ENCODE peak calls at places on chromosomes 16 and 17, in seven cellular contexts. O is NCI-H1436; T is stimulated activated CD4-positive, alpha-beta T cell treated with anti-CD3 and anti-CD28 coated beads, Interleukin-15, amount 100 ng/mL, for 24 hours; Z is epithelial cell of proximal tubule; K is epithelial cell of esophagus; I is AG09309; C is tibial artery. Y is an unnamed sample.

GRCh38 chr16:15592324-15592723 is 50.6 kb downstream of the MARF1 start:
- DNase-seq in O (no peak), T (peak; percentile 16), Z (no peak), K (peak; percentile 76), I (no peak), C (no peak), Y (no peak)

GRCh38 chr17:20968913-20969616 is 73.7 kb downstream of the USP22 start:
- DNase-seq in O (no peak), T (no peak), Z (no peak), K (no peak), I (no peak), C (no peak), Y (no peak)

GRCh38 chr16:68948230-68948910 is 105.0 kb downstream of the TANGO6 start:
- DNase-seq in O (no peak), T (no peak), Z (peak; percentile 48), K (peak; percentile 19), I (no peak), C (no peak), Y (no peak)

GRCh38 chr17:35056013-35056412 is 7.5 kb downstream of the RFFL start:
- DNase-seq in O (no peak), T (no peak), Z (peak; percentile 75), K (no peak), I (no peak), C (no peak), Y (no peak)

GRCh38 chr17:65564793-65565192 is 3.3 kb upstream of the AXIN2 start:
- DNase-seq in O (peak; percentile 42), T (no peak), Z (no peak), K (no peak), I (no peak), C (peak; percentile 36), Y (no peak)

GRCh38 chr16:12971216-12971615 is 69.8 kb downstream of the SHISA9 start:
- DNase-seq in O (peak; percentile 87), T (no peak), Z (peak; percentile 82), K (peak; percentile 42), I (no peak), C (no peak), Y (no peak)

GRCh38 chr17:78515480-78515879 is 61.7 kb downstream of the DNAH17 start:
- DNase-seq in O (no peak), T (no peak), Z (no peak), K (no peak), I (no peak), C (no peak), Y (peak; percentile 2)

GRCh38 chr16:3998793-3999478 is 117.3 kb downstream of the ADCY9 start:
- DNase-seq in O (no peak), T (no peak), Z (no peak), K (no peak), I (no peak), C (no peak), Y (no peak)

GRCh38 chr16:1991135-1991551 is 1.4 kb downstream of the SYNGR3 start:
- DNase-seq in O (no peak), T (peak; percentile 61), Z (no peak), K (no peak), I (no peak), C (no peak), Y (no peak)

GRCh38 chr16:25916091-25916490 is 224.3 kb downstream of the HS3ST4 start:
- DNase-seq in O (no peak), T (no peak), Z (no peak), K (no peak), I (no peak), C (no peak), Y (no peak)

GRCh38 chr17:67266496-67266895 is 21.5 kb upstream of the HELZ start:
- DNase-seq in O (no peak), T (no peak), Z (no peak), K (no peak), I (no peak), C (no peak), Y (no peak)

GRCh38 chr17:76038050-76038449 is 10.9 kb upstream of the EVPL start:
- DNase-seq in O (no peak), T (no peak), Z (no peak), K (no peak), I (no peak), C (no peak), Y (no peak)